ENCODE peak calls at places on chromosome 15, in six cellular contexts. One of them, this sample, is unnamed.
A peak's percentile ranks its signal among the peaks of the same experiment; 100 is the strongest.

GRCh38 chr15:33292718-33293307 is 18.0 kb upstream of the RYR3 start:
- DNase-seq in aorta: peak; percentile 57
- DNase-seq in RWPE1: peak; percentile 55
- DNase-seq in lower lobe of right lung: no peak
- DNase-seq in dorsolateral prefrontal cortex: no peak
- DNase-seq in A549: peak; percentile 74
- DNase-seq in this sample: no peak

GRCh38 chr15:60708684-60709083 is 229.7 kb upstream of the ICE2 start:
- DNase-seq in lower lobe of right lung: no peak
- DNase-seq in aorta: no peak
- DNase-seq in RWPE1: no peak
- DNase-seq in A549: no peak
- DNase-seq in dorsolateral prefrontal cortex: no peak
- DNase-seq in this sample: no peak

GRCh38 chr15:93478922-93479321 is 389.9 kb upstream of the RGMA start:
- DNase-seq in lower lobe of right lung: no peak
- DNase-seq in A549: no peak
- DNase-seq in dorsolateral prefrontal cortex: no peak
- DNase-seq in aorta: no peak
- DNase-seq in RWPE1: no peak
- DNase-seq in this sample: no peak

GRCh38 chr15:57697588-57697987 is 8.9 kb upstream of the POLR2M start:
- DNase-seq in aorta: peak; percentile 78
- DNase-seq in dorsolateral prefrontal cortex: no peak
- DNase-seq in RWPE1: no peak
- DNase-seq in lower lobe of right lung: no peak
- DNase-seq in A549: no peak
- DNase-seq in this sample: no peak

GRCh38 chr15:67907175-67907723 is 67.4 kb upstream of the RNU6-1 start:
- DNase-seq in aorta: no peak
- DNase-seq in lower lobe of right lung: no peak
- DNase-seq in A549: no peak
- DNase-seq in RWPE1: no peak
- DNase-seq in dorsolateral prefrontal cortex: peak; percentile 45
- DNase-seq in this sample: no peak

GRCh38 chr15:42494998-42495360 is 455 bp upstream of the SNAP23 start:
- DNase-seq in RWPE1: peak; percentile 57
- DNase-seq in A549: peak; percentile 26
- DNase-seq in aorta: peak; percentile 64
- DNase-seq in dorsolateral prefrontal cortex: no peak
- DNase-seq in lower lobe of right lung: no peak
- DNase-seq in this sample: no peak

GRCh38 chr15:87998658-87999057 is 257.9 kb downstream of the NTRK3 start:
- DNase-seq in lower lobe of right lung: no peak
- DNase-seq in dorsolateral prefrontal cortex: no peak
- DNase-seq in A549: no peak
- DNase-seq in RWPE1: no peak
- DNase-seq in aorta: no peak
- DNase-seq in this sample: no peak

GRCh38 chr15:66961407-66961884 is 104.0 kb upstream of the SMAD3 start:
- DNase-seq in dorsolateral prefrontal cortex: no peak
- DNase-seq in lower lobe of right lung: no peak
- DNase-seq in aorta: no peak
- DNase-seq in A549: no peak
- DNase-seq in RWPE1: no peak
- DNase-seq in this sample: no peak

GRCh38 chr15:60374628-60375081 is 23.1 kb downstream of the ANXA2 start:
- DNase-seq in RWPE1: peak; percentile 88
- DNase-seq in aorta: peak; percentile 83
- DNase-seq in dorsolateral prefrontal cortex: no peak
- DNase-seq in lower lobe of right lung: no peak
- DNase-seq in A549: peak; percentile 100
- DNase-seq in this sample: peak; percentile 84

GRCh38 chr15:65767264-65767595 is 24.9 kb downstream of the DENND4A start:
- DNase-seq in RWPE1: no peak
- DNase-seq in dorsolateral prefrontal cortex: no peak
- DNase-seq in A549: no peak
- DNase-seq in aorta: no peak
- DNase-seq in lower lobe of right lung: no peak
- DNase-seq in this sample: no peak

GRCh38 chr15:101694261-101694660 is 30.0 kb downstream of the TARS3 start:
- DNase-seq in lower lobe of right lung: no peak
- DNase-seq in dorsolateral prefrontal cortex: no peak
- DNase-seq in RWPE1: no peak
- DNase-seq in A549: no peak
- DNase-seq in aorta: no peak
- DNase-seq in this sample: no peak

GRCh38 chr15:40302288-40302886 is 5.3 kb downstream of the PLCB2 start:
- DNase-seq in lower lobe of right lung: no peak
- DNase-seq in RWPE1: no peak
- DNase-seq in A549: no peak
- DNase-seq in aorta: peak; percentile 41
- DNase-seq in dorsolateral prefrontal cortex: no peak
- DNase-seq in this sample: no peak

GRCh38 chr15:60363024-60363674 is 34.6 kb downstream of the ANXA2 start:
- DNase-seq in dorsolateral prefrontal cortex: no peak
- DNase-seq in A549: peak; percentile 52
- DNase-seq in aorta: no peak
- DNase-seq in RWPE1: no peak
- DNase-seq in lower lobe of right lung: no peak
- DNase-seq in this sample: no peak

GRCh38 chr15:69713726-69714559 is 261.3 kb downstream of the RPLP1 start:
- DNase-seq in dorsolateral prefrontal cortex: no peak
- DNase-seq in lower lobe of right lung: no peak
- DNase-seq in RWPE1: no peak
- DNase-seq in A549: no peak
- DNase-seq in aorta: no peak
- DNase-seq in this sample: no peak

GRCh38 chr15:97995192-97995591 is 34.7 kb downstream of the ARRDC4 start:
- DNase-seq in dorsolateral prefrontal cortex: no peak
- DNase-seq in lower lobe of right lung: no peak
- DNase-seq in aorta: no peak
- DNase-seq in RWPE1: no peak
- DNase-seq in A549: no peak
- DNase-seq in this sample: peak; percentile 56

GRCh38 chr15:41796457-41796856 is 22.2 kb downstream of the MAPKBP1 start:
- DNase-seq in aorta: no peak
- DNase-seq in A549: no peak
- DNase-seq in lower lobe of right lung: no peak
- DNase-seq in RWPE1: no peak
- DNase-seq in dorsolateral prefrontal cortex: no peak
- DNase-seq in this sample: no peak

GRCh38 chr15:92596623-92597022 is 59.0 kb downstream of the FAM174B start:
- DNase-seq in RWPE1: no peak
- DNase-seq in aorta: no peak
- DNase-seq in dorsolateral prefrontal cortex: no peak
- DNase-seq in A549: no peak
- DNase-seq in lower lobe of right lung: no peak
- DNase-seq in this sample: no peak

GRCh38 chr15:43239732-43240491 is 19.1 kb upstream of the EPB42 start:
- DNase-seq in RWPE1: no peak
- DNase-seq in dorsolateral prefrontal cortex: no peak
- DNase-seq in A549: no peak
- DNase-seq in aorta: no peak
- DNase-seq in lower lobe of right lung: no peak
- DNase-seq in this sample: no peak

GRCh38 chr15:65824031-65824743 is 32.1 kb upstream of the DENND4A start:
- DNase-seq in aorta: peak; percentile 55
- DNase-seq in RWPE1: peak; percentile 61
- DNase-seq in A549: peak; percentile 82
- DNase-seq in lower lobe of right lung: no peak
- DNase-seq in dorsolateral prefrontal cortex: no peak
- DNase-seq in this sample: peak; percentile 6

GRCh38 chr15:67146875-67147381 is 81.5 kb downstream of the SMAD3 start:
- DNase-seq in A549: peak; percentile 92
- DNase-seq in dorsolateral prefrontal cortex: no peak
- DNase-seq in lower lobe of right lung: no peak
- DNase-seq in RWPE1: peak; percentile 95
- DNase-seq in aorta: peak; percentile 53
- DNase-seq in this sample: peak; percentile 94

GRCh38 chr15:40258544-40258943 is 19.7 kb downstream of the PAK6 start:
- DNase-seq in aorta: peak; percentile 23
- DNase-seq in lower lobe of right lung: no peak
- DNase-seq in dorsolateral prefrontal cortex: no peak
- DNase-seq in A549: no peak
- DNase-seq in RWPE1: no peak
- DNase-seq in this sample: no peak

GRCh38 chr15:38169982-38170381 is 82.7 kb upstream of the SPRED1 start:
- DNase-seq in RWPE1: no peak
- DNase-seq in aorta: no peak
- DNase-seq in lower lobe of right lung: no peak
- DNase-seq in dorsolateral prefrontal cortex: no peak
- DNase-seq in A549: no peak
- DNase-seq in this sample: no peak

GRCh38 chr15:65032823-65033537 is 3.5 kb upstream of the MTFMT start:
- DNase-seq in A549: peak; percentile 96
- DNase-seq in lower lobe of right lung: peak; percentile 66
- DNase-seq in dorsolateral prefrontal cortex: no peak
- DNase-seq in aorta: peak; percentile 72
- DNase-seq in RWPE1: no peak
- DNase-seq in this sample: no peak

GRCh38 chr15:75030023-75030413 is 6.6 kb downstream of the PPCDC start:
- DNase-seq in dorsolateral prefrontal cortex: no peak
- DNase-seq in aorta: peak; percentile 77
- DNase-seq in lower lobe of right lung: no peak
- DNase-seq in RWPE1: peak; percentile 52
- DNase-seq in A549: no peak
- DNase-seq in this sample: no peak
- H3K27ac ChIP-seq in dorsolateral prefrontal cortex: peak overlapping the region; percentile 67
- H3K27ac ChIP-seq in aorta: peak overlapping the region; percentile 26
- H3K27ac ChIP-seq in lower lobe of right lung: peak overlapping the region; percentile 77
- H3K27ac ChIP-seq in RWPE1: peak overlapping the region; percentile 90
- H3K27ac ChIP-seq in A549: peak overlapping the region; percentile 82
- H3K27ac ChIP-seq in this sample: peak overlapping the region; percentile 38

GRCh38 chr15:61819386-61819785 is 240.9 kb downstream of the VPS13C start:
- DNase-seq in dorsolateral prefrontal cortex: no peak
- DNase-seq in A549: no peak
- DNase-seq in RWPE1: no peak
- DNase-seq in aorta: no peak
- DNase-seq in lower lobe of right lung: no peak
- DNase-seq in this sample: no peak
- H3K27ac ChIP-seq in dorsolateral prefrontal cortex: no peak overlapping the region
- H3K27ac ChIP-seq in A549: no peak overlapping the region
- H3K27ac ChIP-seq in RWPE1: no peak overlapping the region
- H3K27ac ChIP-seq in aorta: no peak overlapping the region
- H3K27ac ChIP-seq in lower lobe of right lung: no peak overlapping the region
- H3K27ac ChIP-seq in this sample: no peak overlapping the region

GRCh38 chr15:45134046-45134445 is 4.3 kb downstream of the DUOX1 start:
- DNase-seq in dorsolateral prefrontal cortex: no peak
- DNase-seq in RWPE1: no peak
- DNase-seq in lower lobe of right lung: peak; percentile 40
- DNase-seq in A549: no peak
- DNase-seq in aorta: no peak
- DNase-seq in this sample: no peak

GRCh38 chr15:45134682-45135604 is 5.1 kb downstream of the DUOX1 start:
- DNase-seq in RWPE1: no peak
- DNase-seq in A549: no peak
- DNase-seq in lower lobe of right lung: peak; percentile 70
- DNase-seq in aorta: no peak
- DNase-seq in dorsolateral prefrontal cortex: no peak
- DNase-seq in this sample: no peak

GRCh38 chr15:45131510-45131909 is 1.7 kb downstream of the DUOX1 start:
- DNase-seq in A549: no peak
- DNase-seq in RWPE1: no peak
- DNase-seq in lower lobe of right lung: peak; percentile 62
- DNase-seq in dorsolateral prefrontal cortex: no peak
- DNase-seq in aorta: no peak
- DNase-seq in this sample: no peak

GRCh38 chr15:45132844-45133560 is 3.2 kb downstream of the DUOX1 start:
- DNase-seq in dorsolateral prefrontal cortex: no peak
- DNase-seq in RWPE1: no peak
- DNase-seq in lower lobe of right lung: no peak
- DNase-seq in aorta: no peak
- DNase-seq in A549: no peak
- DNase-seq in this sample: no peak

GRCh38 chr15:45133561-45133920 is 3.7 kb downstream of the DUOX1 start:
- DNase-seq in aorta: no peak
- DNase-seq in lower lobe of right lung: no peak
- DNase-seq in dorsolateral prefrontal cortex: no peak
- DNase-seq in A549: no peak
- DNase-seq in RWPE1: no peak
- DNase-seq in this sample: no peak
- H3K27ac ChIP-seq in aorta: no peak overlapping the region
- H3K27ac ChIP-seq in lower lobe of right lung: no peak overlapping the region
- H3K27ac ChIP-seq in dorsolateral prefrontal cortex: no peak overlapping the region
- H3K27ac ChIP-seq in A549: no peak overlapping the region
- H3K27ac ChIP-seq in RWPE1: peak overlapping the region; percentile 13
- H3K27ac ChIP-seq in this sample: peak overlapping the region; percentile 35

GRCh38 chr15:74419432-74419831 is 14.3 kb downstream of the SEMA7A start:
- DNase-seq in aorta: no peak
- DNase-seq in A549: no peak
- DNase-seq in RWPE1: no peak
- DNase-seq in lower lobe of right lung: no peak
- DNase-seq in dorsolateral prefrontal cortex: no peak
- DNase-seq in this sample: no peak

GRCh38 chr15:74415966-74416916 is 17.5 kb downstream of the SEMA7A start:
- DNase-seq in A549: no peak
- DNase-seq in dorsolateral prefrontal cortex: no peak
- DNase-seq in RWPE1: no peak
- DNase-seq in aorta: no peak
- DNase-seq in lower lobe of right lung: no peak
- DNase-seq in this sample: no peak

GRCh38 chr15:74417230-74417629 is 16.5 kb downstream of the SEMA7A start:
- DNase-seq in lower lobe of right lung: no peak
- DNase-seq in RWPE1: no peak
- DNase-seq in aorta: no peak
- DNase-seq in dorsolateral prefrontal cortex: no peak
- DNase-seq in A549: no peak
- DNase-seq in this sample: no peak

GRCh38 chr15:74418575-74419338 is 15.0 kb downstream of the SEMA7A start:
- DNase-seq in A549: no peak
- DNase-seq in lower lobe of right lung: no peak
- DNase-seq in dorsolateral prefrontal cortex: no peak
- DNase-seq in aorta: no peak
- DNase-seq in RWPE1: no peak
- DNase-seq in this sample: no peak

GRCh38 chr15:74417670-74418069 is 16.1 kb downstream of the SEMA7A start:
- DNase-seq in A549: no peak
- DNase-seq in lower lobe of right lung: no peak
- DNase-seq in RWPE1: no peak
- DNase-seq in dorsolateral prefrontal cortex: no peak
- DNase-seq in aorta: no peak
- DNase-seq in this sample: no peak
- H3K27ac ChIP-seq in A549: no peak overlapping the region
- H3K27ac ChIP-seq in lower lobe of right lung: no peak overlapping the region
- H3K27ac ChIP-seq in RWPE1: no peak overlapping the region
- H3K27ac ChIP-seq in dorsolateral prefrontal cortex: peak overlapping the region; percentile 95
- H3K27ac ChIP-seq in aorta: no peak overlapping the region
- H3K27ac ChIP-seq in this sample: peak overlapping the region; percentile 88

GRCh38 chr15:77418341-77419049 is 1.4 kb downstream of the PEAK1 start:
- DNase-seq in dorsolateral prefrontal cortex: no peak
- DNase-seq in A549: peak; percentile 6
- DNase-seq in lower lobe of right lung: no peak
- DNase-seq in RWPE1: no peak
- DNase-seq in aorta: no peak
- DNase-seq in this sample: no peak
- H3K27ac ChIP-seq in dorsolateral prefrontal cortex: peak overlapping the region; percentile 97
- H3K27ac ChIP-seq in A549: peak overlapping the region; percentile 93
- H3K27ac ChIP-seq in lower lobe of right lung: peak overlapping the region; percentile 89
- H3K27ac ChIP-seq in RWPE1: no peak overlapping the region
- H3K27ac ChIP-seq in aorta: no peak overlapping the region
- H3K27ac ChIP-seq in this sample: no peak overlapping the region